ENCODE peak calls at places on chromosomes 4 and X, in eight cellular contexts. K is GM23338, C is right atrium auricular region, H is fibroblast of lung, R is coronary artery, E is cardiac fibroblast, N is RWPE2, W is AG10803. B is an unnamed sample.

GRCh38 chr4:6272863-6273660 is 3.4 kb downstream of the WFS1 start:
- DNase-seq in K (no peak), C (no peak), H (peak), R (no peak), E (peak), N (no peak), W (peak), B (no peak)

GRCh38 chr4:126004936-126005335 is 690.2 kb downstream of the FAT4 start:
- DNase-seq in K (no peak), C (no peak), H (peak), R (no peak), E (peak), N (no peak), W (peak), B (no peak)

GRCh38 chrX:16643160-16643559 is 6.8 kb upstream of the S100G start:
- DNase-seq in K (peak), C (no peak), H (peak), R (no peak), E (peak), N (peak), W (peak), B (no peak)

GRCh38 chr4:184310171-184310567 is 92.5 kb upstream of the ENPP6 start:
- DNase-seq in K (peak), C (no peak), H (no peak), R (no peak), E (peak), N (no peak), W (no peak), B (peak)

GRCh38 chr4:73679836-73680235 is 59.6 kb upstream of the RASSF6 start:
- DNase-seq in K (no peak), C (no peak), H (peak), R (no peak), E (peak), N (no peak), W (peak), B (no peak)

GRCh38 chr4:66769436-66769835 is 775.9 kb downstream of the CENPC start:
- DNase-seq in K (no peak), C (no peak), H (peak), R (no peak), E (peak), N (no peak), W (no peak), B (no peak)

GRCh38 chr4:127370495-127371069 is 262.2 kb upstream of the INTU start:
- DNase-seq in K (no peak), C (peak), H (peak), R (no peak), E (no peak), N (no peak), W (no peak), B (no peak)

GRCh38 chrX:20118065-20118824 is 1.5 kb upstream of the MAP7D2 start:
- DNase-seq in K (no peak), C (no peak), H (no peak), R (no peak), E (no peak), N (no peak), W (no peak), B (no peak)

GRCh38 chrX:11064851-11065600 is 46.1 kb upstream of the HCCS start:
- DNase-seq in K (no peak), C (no peak), H (peak), R (no peak), E (peak), N (no peak), W (peak), B (no peak)

GRCh38 chr4:102843273-102843672 is 15.9 kb upstream of the UBE2D3 start:
- DNase-seq in K (no peak), C (no peak), H (no peak), R (no peak), E (no peak), N (no peak), W (no peak), B (no peak)

GRCh38 chrX:119541188-119541587 is 24.0 kb downstream of the STEEP1 start:
- DNase-seq in K (peak), C (no peak), H (peak), R (no peak), E (peak), N (no peak), W (peak), B (no peak)

GRCh38 chrX:115400960-115401359 is 111.4 kb downstream of the LUZP4 start:
- DNase-seq in K (peak), C (no peak), H (no peak), R (no peak), E (no peak), N (no peak), W (no peak), B (no peak)

GRCh38 chr4:87093443-87094123 is 126.8 kb downstream of the KLHL8 start:
- DNase-seq in K (peak), C (no peak), H (peak), R (no peak), E (peak), N (no peak), W (peak), B (peak)

GRCh38 chr4:117331817-117332216 is 246.4 kb upstream of the TRAM1L1 start:
- DNase-seq in K (no peak), C (no peak), H (peak), R (no peak), E (no peak), N (no peak), W (no peak), B (no peak)

GRCh38 chr4:153731239-153731638 is 28.6 kb downstream of the RNF175 start:
- DNase-seq in K (no peak), C (no peak), H (peak), R (no peak), E (peak), N (no peak), W (peak), B (no peak)

GRCh38 chrX:95919605-95920004 is 765.0 kb upstream of the DIAPH2 start:
- DNase-seq in K (no peak), C (no peak), H (no peak), R (no peak), E (no peak), N (no peak), W (no peak), B (no peak)

GRCh38 chrX:43845776-43846175 is 36.5 kb downstream of the MAOB start:
- DNase-seq in K (no peak), C (no peak), H (no peak), R (no peak), E (no peak), N (no peak), W (no peak), B (no peak)

GRCh38 chr4:63464393-63464792 is 944.9 kb downstream of the TECRL start:
- DNase-seq in K (no peak), C (no peak), H (no peak), R (no peak), E (no peak), N (no peak), W (no peak), B (no peak)

GRCh38 chr4:40418430-40419230 is 83.5 kb downstream of the CHRNA9 start:
- DNase-seq in K (no peak), C (no peak), H (no peak), R (no peak), E (no peak), N (no peak), W (no peak), B (no peak)

GRCh38 chr4:8303485-8304281 is 34.1 kb downstream of the HTRA3 start:
- DNase-seq in K (no peak), C (no peak), H (peak), R (no peak), E (peak), N (peak), W (peak), B (no peak)

GRCh38 chr4:86036729-86037128 is 323.1 kb downstream of the MAPK10 start:
- DNase-seq in K (no peak), C (no peak), H (peak), R (no peak), E (peak), N (no peak), W (no peak), B (no peak)

GRCh38 chr4:92234393-92235176 is 69.2 kb upstream of the GRID2 start:
- DNase-seq in K (no peak), C (no peak), H (peak), R (no peak), E (peak), N (no peak), W (peak), B (no peak)

GRCh38 chr4:21879187-21879586 is 69.4 kb downstream of the KCNIP4 start:
- DNase-seq in K (peak), C (no peak), H (peak), R (no peak), E (peak), N (no peak), W (no peak), B (no peak)

GRCh38 chrX:150507251-150507856 is 61.1 kb upstream of the MTM1 start:
- DNase-seq in K (peak), C (no peak), H (peak), R (peak), E (peak), N (no peak), W (peak), B (no peak)

GRCh38 chr4:84484274-84484673 is 14.8 kb downstream of the NKX6-1 start:
- DNase-seq in K (peak), C (no peak), H (no peak), R (no peak), E (no peak), N (no peak), W (no peak), B (no peak)

GRCh38 chrX:50913520-50913919 is 3.0 kb downstream of the BMP15 start:
- DNase-seq in K (no peak), C (no peak), H (no peak), R (no peak), E (peak), N (no peak), W (no peak), B (no peak)

GRCh38 chr4:185210102-185210981 is 944 bp downstream of the SNX25 start:
- DNase-seq in K (peak), C (no peak), H (peak), R (no peak), E (peak), N (no peak), W (peak), B (peak)

GRCh38 chr4:107094332-107094731 is 58.2 kb upstream of the DKK2 start:
- DNase-seq in K (peak), C (no peak), H (peak), R (no peak), E (peak), N (no peak), W (peak), B (peak)

GRCh38 chrX:129462707-129463106 is 60.6 kb downstream of the SMARCA1 start:
- DNase-seq in K (no peak), C (no peak), H (no peak), R (no peak), E (no peak), N (no peak), W (no peak), B (no peak)

DNA sequence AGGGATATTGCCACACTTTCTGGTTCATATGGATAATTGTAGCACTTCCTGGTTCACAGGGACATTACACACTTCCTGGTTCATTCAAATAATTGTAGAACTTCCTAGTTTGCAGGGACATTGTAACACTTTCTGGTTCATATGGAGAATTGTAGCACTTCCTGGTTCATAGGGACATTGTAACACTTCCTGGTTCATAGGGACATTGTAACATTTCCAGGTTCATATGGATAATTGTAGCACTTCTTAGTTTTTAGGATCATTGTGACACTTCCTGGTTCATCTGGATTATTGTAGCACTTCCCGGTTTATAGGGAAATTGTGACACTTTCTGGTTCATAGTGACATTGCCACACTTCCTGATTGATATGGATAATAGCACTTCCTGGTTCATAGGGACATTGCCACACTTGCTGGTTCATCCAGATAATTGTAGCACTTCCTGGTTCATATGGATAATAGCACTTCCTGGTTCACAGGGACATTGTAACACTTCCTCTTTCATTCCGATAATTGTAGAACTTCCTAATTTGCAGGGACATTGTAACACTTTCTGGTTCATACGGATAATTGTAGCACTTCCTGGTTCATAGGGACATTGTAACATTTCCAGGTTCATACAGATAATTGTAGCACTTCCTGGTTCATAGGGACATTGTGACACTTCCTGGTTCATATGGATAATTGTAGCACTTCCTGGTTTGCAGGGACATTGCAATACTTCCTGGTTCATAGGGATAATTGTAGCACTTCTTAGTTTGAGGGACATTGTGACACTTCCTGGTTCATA is 59.2 kb upstream of the CD99 start:
- DNase-seq in K (no peak), C (no peak), H (no peak), R (no peak), E (no peak), N (no peak), W (no peak), B (no peak)
- H3K4me3 ChIP-seq in K (no peak), C (no peak), H (no peak), R (no peak), E (no peak), N (no peak), W (no peak), B (no peak)

DNA sequence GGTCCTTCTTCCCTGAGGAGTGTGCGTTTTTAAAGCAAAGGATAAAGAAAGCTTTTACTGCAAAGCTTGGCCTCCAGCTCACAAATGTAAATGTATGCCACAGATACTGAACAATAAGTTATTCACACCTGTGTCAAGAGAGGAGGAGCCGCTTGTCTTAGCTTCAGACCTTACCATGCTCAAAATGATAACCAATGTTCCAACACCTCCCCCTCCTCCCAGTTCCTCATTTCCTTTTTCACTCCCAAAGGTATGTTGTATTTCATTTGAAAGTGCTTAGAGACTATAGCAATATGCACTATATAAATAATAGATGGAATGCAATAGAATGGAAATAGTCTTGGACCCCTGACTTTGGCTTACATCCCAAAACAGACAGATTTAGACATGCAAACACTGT is 47.0 kb upstream of the RAPGEF2 start:
- DNase-seq in K (no peak), C (no peak), H (no peak), R (no peak), E (no peak), N (no peak), W (no peak), B (no peak)
- H3K4me3 ChIP-seq in K (no peak), C (no peak), H (no peak), R (no peak), E (no peak), N (no peak), W (no peak), B (no peak)

GRCh38 chr4:81214144-81214517 is 891 bp downstream of the PRKG2 start:
- DNase-seq in K (no peak), C (no peak), H (no peak), R (no peak), E (no peak), N (no peak), W (no peak), B (no peak)

GRCh38 chr4:81215936-81216335 is 914 bp upstream of the PRKG2 start:
- DNase-seq in K (no peak), C (no peak), H (no peak), R (no peak), E (no peak), N (no peak), W (no peak), B (no peak)

GRCh38 chr4:81213671-81214070 is 1.4 kb downstream of the PRKG2 start:
- DNase-seq in K (no peak), C (no peak), H (no peak), R (no peak), E (peak), N (no peak), W (no peak), B (no peak)

GRCh38 chr4:81215219-81215892 is at the start of gene PRKG2:
- DNase-seq in K (peak), C (no peak), H (peak), R (no peak), E (peak), N (no peak), W (peak), B (no peak)

GRCh38 chr4:81214518-81215218 is 354 bp downstream of the PRKG2 start:
- DNase-seq in K (peak), C (no peak), H (peak), R (no peak), E (peak), N (no peak), W (peak), B (no peak)
- H3K4me3 ChIP-seq in K (peak), C (peak), H (peak), R (peak), E (peak), N (peak), W (peak), B (no peak)

GRCh38 chr4:10109995-10110670 is 6.5 kb downstream of the WDR1 start:
- DNase-seq in K (peak), C (no peak), H (no peak), R (no peak), E (no peak), N (no peak), W (no peak), B (no peak)
- H3K4me3 ChIP-seq in K (no peak), C (no peak), H (no peak), R (peak), E (no peak), N (no peak), W (no peak), B (no peak)

GRCh38 chr4:108763226-108763593 is 357 bp upstream of the ETNPPL start:
- DNase-seq in K (no peak), C (no peak), H (no peak), R (no peak), E (no peak), N (no peak), W (no peak), B (no peak)
- H3K4me3 ChIP-seq in K (peak), C (peak), H (peak), R (peak), E (peak), N (peak), W (peak), B (no peak)

GRCh38 chr4:4923208-4923607 is 63.7 kb downstream of the MSX1 start:
- DNase-seq in K (no peak), C (no peak), H (no peak), R (no peak), E (no peak), N (no peak), W (no peak), B (no peak)
- H3K4me3 ChIP-seq in K (no peak), C (no peak), H (no peak), R (no peak), E (no peak), N (no peak), W (no peak), B (no peak)

GRCh38 chr4:72451349-72451748 is 117.7 kb downstream of the ADAMTS3 start:
- DNase-seq in K (no peak), C (peak), H (no peak), R (no peak), E (no peak), N (no peak), W (no peak), B (no peak)

DNA sequence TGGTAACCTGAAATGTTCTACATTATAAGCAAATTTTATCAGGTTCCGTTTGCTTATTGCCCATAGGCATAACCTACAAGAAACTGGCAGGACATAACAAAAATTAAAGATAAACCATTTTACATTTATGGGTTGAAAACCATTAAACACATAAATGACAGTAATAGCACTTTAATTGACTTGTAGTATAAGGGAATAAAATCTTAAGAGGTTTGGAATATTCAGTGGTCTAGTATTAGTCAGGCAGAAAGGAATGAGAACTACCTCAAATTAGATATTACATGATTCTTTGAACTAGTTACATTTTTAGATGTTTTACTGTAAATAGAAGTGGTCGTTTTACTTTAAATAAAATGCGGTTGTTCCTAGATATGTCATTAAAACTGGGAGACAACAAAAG is 111.9 kb downstream of the ADAMTS3 start:
- DNase-seq in K (no peak), C (no peak), H (peak), R (no peak), E (no peak), N (no peak), W (no peak), B (no peak)
- H3K4me3 ChIP-seq in K (no peak), C (no peak), H (no peak), R (no peak), E (no peak), N (no peak), W (no peak), B (no peak)

DNA sequence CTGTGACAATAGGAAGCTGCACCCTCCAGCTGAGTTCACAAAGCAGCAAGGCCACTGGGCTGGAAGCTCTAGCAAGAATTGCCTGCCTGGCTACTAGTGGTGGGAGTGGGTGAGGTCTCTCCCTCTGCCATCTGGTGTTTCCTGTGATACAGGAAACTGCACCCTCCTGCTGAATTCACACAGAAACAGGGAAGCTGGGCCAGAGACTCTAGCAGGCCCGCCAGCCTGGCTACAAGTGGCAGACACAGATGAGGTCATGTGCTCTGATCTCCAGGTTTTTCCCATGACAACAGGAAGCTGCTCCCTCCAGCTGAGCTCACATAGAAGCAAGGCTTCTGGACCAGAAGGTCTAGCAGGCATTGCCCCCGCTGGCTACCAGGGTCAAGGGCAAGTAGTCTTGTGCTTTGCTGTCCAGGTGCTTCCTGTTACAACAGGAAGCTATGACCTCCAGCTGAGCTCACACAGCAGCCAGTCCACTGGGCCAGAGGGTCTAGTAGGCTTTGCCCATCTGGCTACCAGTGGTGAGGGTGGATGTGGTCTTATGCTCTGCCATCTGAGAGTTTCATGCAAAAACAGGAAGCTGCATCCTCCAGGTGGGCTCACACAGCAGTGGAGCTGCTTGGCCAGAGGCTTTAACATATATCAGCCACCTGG is 41.5 kb upstream of the ZXDA start:
- DNase-seq in K (no peak), C (no peak), H (no peak), R (no peak), E (peak), N (no peak), W (no peak), B (no peak)
- H3K4me3 ChIP-seq in K (no peak), C (no peak), H (no peak), R (no peak), E (no peak), N (no peak), W (no peak), B (no peak)